ENCODE peak calls at places on chromosomes 11 and 22, in nine cellular contexts. R is stimulated activated CD8-positive, alpha-beta memory T cell treated with anti-CD3 and anti-CD28 coated beads, Interleukin-15, amount 100 ng/mL, for 1 hour; Z is A549; H is NCI-H1092 treated with DMSO at 0.1 percent for 48 hours; K is activated naive CD4-positive, alpha-beta T cell treated with Interleukin-2 at 50 U/mL for 16 hours; N is CD4-positive, alpha-beta T cell; C is HAP-1; I is lung microvascular endothelial cell; W is A172. T is an unnamed sample.

GRCh38 chr22:42074153-42074750 is at the start of gene PHETA2:
- DNase-seq in R (no peak), Z (no peak), H (no peak), K (peak), N (peak), C (no peak), I (peak), W (no peak), T (peak)

GRCh38 chr11:63599211-63600122 is 14.8 kb downstream of the PLAAT3 start:
- DNase-seq in R (no peak), Z (peak), H (no peak), K (no peak), N (no peak), C (no peak), I (no peak), W (peak), T (no peak)

GRCh38 chr11:81005595-81005994 is 1564.8 kb upstream of the TENM4 start:
- DNase-seq in R (no peak), Z (peak), H (no peak), K (no peak), N (no peak), C (no peak), I (no peak), W (peak), T (no peak)

GRCh38 chr11:94706211-94706610 is 61.9 kb upstream of the AMOTL1 start:
- DNase-seq in R (no peak), Z (no peak), H (no peak), K (no peak), N (no peak), C (no peak), I (no peak), W (peak), T (no peak)

GRCh38 chr11:131681875-131682274 is 311.5 kb downstream of the NTM start:
- DNase-seq in R (no peak), Z (no peak), H (no peak), K (no peak), N (no peak), C (no peak), I (no peak), W (no peak), T (no peak)

GRCh38 chr11:8266246-8267241 is 2.9 kb upstream of the LMO1 start:
- DNase-seq in R (no peak), Z (no peak), H (no peak), K (no peak), N (no peak), C (no peak), I (no peak), W (no peak), T (no peak)

GRCh38 chr11:83573097-83573496 is 286.9 kb upstream of the CCDC90B start:
- DNase-seq in R (no peak), Z (no peak), H (no peak), K (no peak), N (no peak), C (no peak), I (no peak), W (peak), T (no peak)

GRCh38 chr11:7548659-7549283 is 35.0 kb downstream of the PPFIBP2 start:
- DNase-seq in R (no peak), Z (no peak), H (no peak), K (no peak), N (no peak), C (peak), I (no peak), W (no peak), T (peak)

T was measured in T-cell.